ENCODE peak calls at places on chromosomes 16 and 17, in nine cellular contexts. G is thoracic aorta, H is pancreas, V is uterus, D is GM12865, K is cardiac fibroblast, Q is fibroblast of mammary gland, E is heart left ventricle, P is psoas muscle. T is an unnamed sample.

GRCh38 chr17:76232342-76232741 is 8.0 kb downstream of the RNF157 start:
- DNase-seq in G (no peak), V (no peak), Q (peak), E (no peak), H (no peak), D (no peak), K (peak), P (no peak), T (peak)

GRCh38 chr17:49987681-49988441 is 7.2 kb downstream of the DLX3 start:
- DNase-seq in G (no peak), P (no peak), E (no peak), H (no peak), K (peak), Q (no peak), V (no peak), D (no peak), T (peak)

GRCh38 chr16:85159226-85159980 is 47.1 kb upstream of the CIBAR2 start:
- DNase-seq in E (no peak), K (no peak), G (no peak), Q (no peak), H (no peak), D (no peak), V (no peak), P (no peak), T (no peak)

GRCh38 chr17:43935204-43935925 is 6.9 kb downstream of the PPY start:
- DNase-seq in H (no peak), D (no peak), Q (no peak), K (no peak), V (no peak), E (no peak), G (no peak), P (no peak), T (no peak)

GRCh38 chr17:1909985-1910384 is 80.2 kb downstream of the RPA1 start:
- DNase-seq in E (no peak), K (no peak), G (no peak), H (no peak), P (no peak), V (no peak), Q (no peak), D (no peak), T (no peak)

GRCh38 chr17:15382866-15383265 is 41.5 kb upstream of the TEKT3 start:
- DNase-seq in K (no peak), V (no peak), D (no peak), E (no peak), H (no peak), P (no peak), Q (no peak), G (no peak), T (no peak)

GRCh38 chr16:9077001-9077809 is 14.2 kb upstream of the HAPSTR1 start:
- DNase-seq in K (no peak), H (no peak), V (no peak), D (no peak), E (no peak), G (no peak), Q (peak), P (no peak), T (peak)

GRCh38 chr16:30951785-30952184 is 2.9 kb downstream of the ORAI3 start:
- DNase-seq in H (no peak), P (peak), D (no peak), V (peak), Q (peak), E (no peak), K (peak), G (no peak), T (peak)

GRCh38 chr17:75338335-75338734 is 49.1 kb upstream of the SLC25A19 start:
- DNase-seq in D (no peak), V (no peak), K (no peak), H (no peak), P (no peak), G (no peak), Q (peak), E (no peak), T (peak)

GRCh38 chr17:12024332-12024731 is 3.7 kb downstream of the MAP2K4 start:
- DNase-seq in P (no peak), D (no peak), V (no peak), Q (peak), E (no peak), G (no peak), H (no peak), K (peak), T (peak)

GRCh38 chr16:29852654-29853053 is 10.4 kb downstream of the CDIPT start:
- DNase-seq in V (no peak), H (no peak), Q (peak), G (no peak), P (no peak), E (no peak), K (peak), D (no peak), T (peak)

GRCh38 chr17:76556759-76557367 is 17.0 kb downstream of the PRCD start:
- DNase-seq in D (no peak), V (no peak), H (no peak), Q (peak), E (peak), P (no peak), G (no peak), K (peak), T (peak)

GRCh38 chr17:17538417-17539391 is 42.5 kb upstream of the RASD1 start:
- DNase-seq in K (peak), D (no peak), Q (no peak), G (no peak), P (no peak), E (no peak), V (no peak), H (peak), T (no peak)

DNA sequence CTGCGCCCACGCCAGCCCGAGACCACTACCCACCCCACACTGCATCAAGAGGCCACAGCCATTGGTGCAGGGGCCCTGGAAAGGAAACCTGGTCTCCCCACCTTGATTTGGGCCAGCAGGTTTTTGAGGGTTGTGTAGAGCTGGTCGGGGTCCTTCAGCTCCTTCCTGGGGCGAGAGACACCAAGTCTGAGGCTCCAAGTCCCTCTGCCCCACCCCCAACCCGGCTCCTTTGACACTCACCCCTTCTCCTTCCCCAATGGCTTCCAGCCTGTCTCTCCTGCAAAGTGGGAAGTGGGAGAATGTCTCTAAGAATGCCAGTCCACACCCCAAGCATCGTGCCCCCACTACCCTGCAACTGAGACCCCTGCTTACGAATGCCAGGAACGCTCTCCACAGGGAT is 1.6 kb upstream of the DHX58 start:
- DNase-seq in E (no peak), G (no peak), D (no peak), P (no peak), H (no peak), Q (no peak), V (no peak), K (no peak), T (no peak)
- TF ChIP-seq CTCF in E (no peak), G (no peak), D (no peak), P (no peak), H (no peak), Q (no peak), V (no peak), K (no peak), T (no peak)

DNA sequence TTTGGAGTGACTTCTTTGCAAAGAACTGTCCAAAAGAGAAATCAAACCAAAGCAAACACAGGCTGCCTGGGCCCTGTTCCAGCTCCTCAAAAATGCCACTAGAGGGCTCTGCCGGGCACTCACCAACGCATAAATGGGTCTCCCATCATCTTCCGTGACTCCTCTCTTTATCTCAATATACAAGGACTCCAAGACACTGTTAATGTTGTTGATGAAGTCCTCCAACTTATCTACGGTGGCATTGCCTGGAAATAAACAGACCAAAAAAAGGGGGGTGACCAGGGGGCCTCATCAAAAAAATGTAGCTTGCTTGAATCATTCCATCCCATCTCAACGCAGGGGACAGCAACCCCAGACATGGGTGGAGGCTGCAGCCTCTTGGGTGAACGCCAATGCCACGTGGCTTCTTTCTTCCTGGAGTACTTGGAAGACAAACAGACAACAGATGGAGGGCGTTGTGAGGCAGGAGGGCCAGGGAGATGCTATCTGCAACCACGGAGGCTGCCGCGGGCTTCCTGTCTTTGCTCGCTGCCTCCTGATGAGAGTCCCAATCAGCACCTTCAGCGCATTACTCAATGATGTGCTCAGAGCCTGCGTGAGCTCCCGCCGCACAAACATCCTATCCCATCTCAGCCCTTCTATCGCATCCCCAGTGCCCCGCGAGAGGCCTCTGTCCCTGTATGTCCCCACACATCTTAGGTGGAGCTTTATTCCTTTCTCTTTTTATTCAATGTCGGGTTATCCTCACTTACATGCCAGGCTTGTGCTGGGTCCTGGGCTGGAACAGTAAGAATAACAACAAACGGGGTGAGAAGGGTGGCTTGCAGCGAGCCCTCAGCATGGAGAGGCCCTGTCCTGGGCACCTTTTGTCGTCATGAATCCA is 32.0 kb downstream of the KDM8 start:
- DNase-seq in V (peak), Q (peak), K (peak), H (no peak), G (peak), D (peak), E (peak), P (peak), T (peak)
- H3K4me3 ChIP-seq in V (no peak), Q (no peak), K (no peak), H (no peak), G (peak), D (no peak), E (peak), P (no peak), T (no peak)

DNA sequence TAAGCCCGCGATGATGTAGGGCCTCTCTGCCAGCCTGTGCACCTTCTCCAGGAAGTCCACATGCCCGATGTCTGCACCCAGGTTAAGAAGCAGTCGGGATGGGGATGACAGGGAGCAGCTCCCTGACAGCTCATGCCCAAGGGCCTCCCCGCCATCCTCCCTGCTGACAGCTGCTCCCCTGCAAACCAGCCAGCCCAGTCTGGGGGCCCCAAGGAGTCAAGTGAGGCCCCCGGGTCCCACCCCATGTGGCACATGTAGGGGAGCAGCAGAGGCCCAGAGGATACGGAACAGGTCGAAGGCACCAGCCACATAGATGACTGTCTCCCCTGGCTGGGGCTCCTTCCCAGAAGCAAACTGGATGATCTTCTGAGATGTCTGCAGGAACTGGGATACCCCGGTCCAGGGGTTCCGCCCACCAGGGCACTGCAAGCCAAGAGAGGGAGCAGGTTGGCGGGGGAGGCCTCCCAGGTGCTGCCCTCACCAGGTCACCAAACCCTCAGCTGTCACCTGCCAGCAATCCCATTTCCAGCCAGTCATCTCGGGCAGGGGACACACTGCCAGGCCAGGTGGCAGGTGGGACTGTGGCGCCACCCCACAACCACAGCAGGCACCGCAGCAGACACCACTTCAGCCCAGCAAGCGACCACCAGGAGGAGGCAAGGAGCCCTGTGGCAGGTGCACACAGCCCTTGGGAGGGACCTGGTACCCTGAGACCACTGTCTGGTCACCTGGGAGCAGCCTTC is 4.6 kb downstream of the PCYT2 start:
- DNase-seq in P (peak), G (no peak), Q (no peak), K (no peak), H (peak), E (no peak), V (no peak), D (no peak), T (no peak)
- TF ChIP-seq CTCF in P (no peak), G (no peak), Q (no peak), K (no peak), H (no peak), E (no peak), V (no peak), D (no peak), T (no peak)

GRCh38 chr17:78716292-78716691 is 65.8 kb downstream of the CYTH1 start:
- DNase-seq in K (no peak), V (no peak), E (no peak), D (no peak), P (no peak), G (no peak), Q (no peak), H (no peak), T (no peak)
- H3K4me3 ChIP-seq in K (no peak), V (no peak), E (peak), D (peak), P (peak), G (peak), Q (no peak), H (no peak), T (no peak)

DNA sequence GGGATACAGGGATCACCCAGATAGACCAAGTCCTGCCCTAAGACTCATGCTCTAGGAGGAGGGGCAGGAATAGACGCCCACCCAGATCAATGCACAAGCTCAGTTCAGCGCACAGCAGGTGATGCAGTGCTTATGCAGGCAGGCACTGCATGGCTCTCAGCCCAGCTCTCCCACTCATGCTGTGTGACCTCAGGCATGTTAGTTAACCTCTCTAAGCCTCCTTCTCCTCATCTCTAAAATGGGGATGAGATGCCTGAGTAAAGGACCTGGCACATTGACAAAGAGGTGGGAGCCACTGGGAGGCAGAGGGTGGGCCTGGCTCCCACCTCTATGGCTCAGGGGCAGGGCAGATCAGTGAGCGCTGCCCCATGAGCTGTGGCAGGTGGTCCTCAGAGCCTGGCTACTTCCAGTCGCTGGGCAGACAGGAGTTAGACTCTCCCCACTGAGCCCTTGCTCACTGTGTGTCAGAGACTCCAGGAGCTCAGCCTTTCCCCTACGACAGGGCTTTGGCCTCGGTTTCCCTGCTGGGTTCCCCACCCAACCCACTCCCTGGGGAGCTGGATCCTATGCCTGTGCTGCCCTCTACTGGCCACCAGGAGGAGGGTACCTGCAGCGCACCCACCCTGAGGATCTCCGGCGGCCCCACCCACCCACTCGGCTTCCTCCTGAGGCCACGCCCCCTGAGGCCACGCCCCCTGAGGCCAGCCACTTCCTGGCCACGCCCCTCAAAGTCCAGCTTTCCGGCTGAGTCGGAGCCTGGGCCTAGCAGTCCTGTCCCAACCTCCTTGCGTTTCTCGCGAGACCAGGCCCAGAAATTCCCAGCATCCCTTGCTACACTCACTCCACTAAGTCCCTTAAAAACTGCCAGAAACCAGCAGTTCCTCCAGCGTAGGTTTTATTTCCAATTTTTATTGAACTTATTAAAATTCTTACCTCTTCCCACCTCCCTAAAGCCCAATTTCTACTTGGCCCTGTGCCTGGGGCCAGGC is 196.1 kb downstream of the GSG1L start:
- DNase-seq in P (peak), K (peak), V (peak), H (peak), G (no peak), E (peak), D (peak), Q (peak), T (peak)
- TF ChIP-seq CTCF in P (no peak), K (peak), V (no peak), H (no peak), G (peak), E (peak), D (peak), Q (peak), T (peak)

GRCh38 chr17:38881600-38882191 is 11.8 kb downstream of the LASP1 start:
- DNase-seq in H (peak), P (peak), K (peak), V (peak), D (peak), Q (peak), E (peak), G (no peak), T (peak)

GRCh38 chr17:38877130-38877851 is 7.4 kb downstream of the LASP1 start:
- DNase-seq in H (no peak), V (no peak), E (no peak), K (no peak), D (peak), P (no peak), G (no peak), Q (no peak), T (no peak)

GRCh38 chr17:38883592-38884526 is 14.0 kb downstream of the LASP1 start:
- DNase-seq in V (no peak), G (no peak), P (no peak), Q (peak), K (peak), E (no peak), D (no peak), H (no peak), T (no peak)

GRCh38 chr17:38875477-38876080 is 5.7 kb downstream of the LASP1 start:
- DNase-seq in E (no peak), Q (no peak), H (no peak), K (no peak), G (no peak), D (no peak), P (no peak), V (no peak), T (no peak)

DNA sequence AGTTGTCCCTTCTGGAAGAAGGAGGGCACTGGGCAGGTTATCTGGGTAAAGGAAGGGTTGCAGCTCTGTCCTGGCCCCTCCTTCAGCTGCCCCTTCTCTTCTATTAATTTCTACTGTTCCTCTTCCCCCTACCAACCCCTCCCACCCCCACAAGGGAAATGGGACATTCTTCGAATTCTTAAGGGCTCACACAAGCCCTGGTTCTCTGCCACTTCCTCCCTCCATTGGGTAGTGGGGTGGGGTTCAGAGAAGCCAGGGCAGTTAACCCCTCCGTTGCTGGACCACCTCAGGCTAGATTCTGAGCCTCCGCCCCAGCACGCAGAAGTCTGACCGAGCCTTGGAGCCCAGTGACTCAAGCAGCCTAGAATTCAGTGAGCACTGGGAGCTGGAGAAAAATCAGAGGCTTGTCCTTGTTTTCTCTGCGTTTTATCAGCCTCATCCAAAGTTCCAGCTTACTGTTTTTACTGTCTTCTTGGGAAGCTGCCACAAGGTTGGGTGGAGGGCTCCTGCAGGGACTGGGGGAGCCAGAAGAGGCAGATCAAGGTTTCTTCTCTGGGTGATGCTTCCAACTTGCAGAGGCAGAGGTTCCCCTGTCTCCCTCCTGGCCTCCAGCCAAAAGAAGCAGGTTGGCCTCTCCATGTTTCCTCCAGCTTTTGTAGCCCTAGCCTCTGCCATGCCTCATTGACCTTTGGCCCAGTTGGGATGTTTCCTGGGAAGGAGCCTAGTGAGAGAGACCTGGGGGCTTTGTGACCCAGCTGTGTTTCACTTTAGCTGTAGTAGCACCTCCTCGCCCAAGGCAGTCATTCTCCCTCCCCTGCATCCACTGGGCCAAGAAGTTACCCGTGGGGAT is 10.2 kb downstream of the LASP1 start:
- DNase-seq in G (no peak), Q (peak), D (no peak), H (no peak), E (peak), P (peak), K (peak), V (peak), T (peak)
- H3K4me3 ChIP-seq in G (peak), Q (no peak), D (no peak), H (no peak), E (peak), P (no peak), K (peak), V (no peak), T (peak)

GRCh38 chr17:79593636-79594035 is 17.2 kb downstream of the RBFOX3 start:
- DNase-seq in V (no peak), P (no peak), D (no peak), K (no peak), H (peak), Q (no peak), G (no peak), E (no peak), T (no peak)
- TF ChIP-seq CTCF in V (no peak), P (no peak), D (no peak), K (no peak), H (no peak), Q (no peak), G (no peak), E (no peak), T (no peak)

T was measured in AG10803.